ENCODE peak calls at places on chromosomes 13 and 19, in five cellular contexts. W is pons, H is HFFc6, M is stomach, T is neural progenitor cell. D is an unnamed sample.
A peak's percentile ranks its signal among the peaks of the same experiment; 100 is the strongest.

GRCh38 chr13:35826626-35827254 is 304.4 kb downstream of the DCLK1 start:
- DNase-seq in T (no peak), W (no peak), M (no peak), H (no peak), D (no peak)

GRCh38 chr19:2952953-2953481 is 8.2 kb upstream of the ZNF77 start:
- DNase-seq in T (no peak), M (peak; percentile 85), H (no peak), W (no peak), D (no peak)

GRCh38 chr19:7888826-7889217 is 512 bp downstream of the LRRC8E start:
- DNase-seq in M (no peak), T (no peak), H (no peak), W (no peak), D (no peak)

GRCh38 chr19:13983213-13983889 is 22.8 kb downstream of the RFX1 start:
- DNase-seq in H (no peak), M (no peak), W (no peak), T (no peak), D (no peak)

GRCh38 chr13:100506154-100506553 is 82.4 kb downstream of the GGACT start:
- DNase-seq in T (no peak), W (no peak), H (no peak), M (no peak), D (no peak)

GRCh38 chr19:8342684-8343482 is at the start of gene KANK3:
- DNase-seq in T (peak; percentile 97), H (peak; percentile 86), M (peak; percentile 98), W (peak; percentile 92), D (peak; percentile 99)

GRCh38 chr19:18173572-18174294 is at the start of gene IFI30:
- DNase-seq in H (no peak), W (peak; percentile 59), T (peak; percentile 76), M (peak; percentile 96), D (peak; percentile 84)

GRCh38 chr19:19420570-19421301 is 15.3 kb downstream of the GATAD2A start:
- DNase-seq in M (no peak), H (no peak), W (no peak), T (no peak), D (no peak)

GRCh38 chr13:97231118-97231831 is 9.1 kb downstream of the MBNL2 start:
- DNase-seq in H (no peak), T (no peak), M (no peak), W (peak; percentile 52), D (no peak)

GRCh38 chr19:52638601-52639000 is 446 bp upstream of the ZNF83 start:
- DNase-seq in T (no peak), H (no peak), W (no peak), M (no peak), D (peak; percentile 53)

GRCh38 chr13:64278493-64278892 is 2862.8 kb upstream of the PCDH20 start:
- DNase-seq in H (peak; percentile 77), T (no peak), W (no peak), M (no peak), D (peak; percentile 6)

GRCh38 chr13:47326061-47326460 is 429.2 kb upstream of the HTR2A start:
- DNase-seq in H (peak; percentile 28), M (no peak), W (no peak), T (no peak), D (no peak)

GRCh38 chr13:25046985-25047660 is 48.8 kb upstream of the PABPC3 start:
- DNase-seq in W (peak; percentile 17), M (no peak), T (peak; percentile 83), H (no peak), D (peak; percentile 20)

GRCh38 chr13:98386632-98387031 is 190.3 kb downstream of the STK24 start:
- DNase-seq in H (no peak), M (no peak), W (no peak), T (no peak), D (no peak)

D was measured in hepatic stellate cell.